ENCODE peak calls at places on chromosomes 13 and 19, in eight cellular contexts. One of them, this sample, is unnamed. For H3K4me1, the result is how much of the 10 kb centered on the place peaks cover.

GRCh38 chr13:77184455-77184854 is 142.4 kb downstream of the MYCBP2 start:
- DNase-seq in adrenal gland: no peak
- DNase-seq in IMR-90: no peak
- DNase-seq in ovary: no peak
- DNase-seq in A549: no peak
- DNase-seq in prostate gland: no peak
- DNase-seq in stomach: no peak
- DNase-seq in esophagus squamous epithelium: no peak
- DNase-seq in this sample: no peak

GRCh38 chr13:27117158-27117557 is 54.5 kb downstream of the USP12 start:
- DNase-seq in A549: no peak
- DNase-seq in ovary: no peak
- DNase-seq in stomach: no peak
- DNase-seq in adrenal gland: no peak
- DNase-seq in esophagus squamous epithelium: no peak
- DNase-seq in prostate gland: no peak
- DNase-seq in IMR-90: peak
- DNase-seq in this sample: no peak

GRCh38 chr19:41997121-41997850 is 3.3 kb upstream of the ATP1A3 start:
- DNase-seq in adrenal gland: peak
- DNase-seq in A549: peak
- DNase-seq in IMR-90: peak
- DNase-seq in esophagus squamous epithelium: no peak
- DNase-seq in ovary: peak
- DNase-seq in prostate gland: peak
- DNase-seq in stomach: peak
- DNase-seq in this sample: no peak

GRCh38 chr13:28031220-28031903 is 42.9 kb upstream of the URAD start:
- DNase-seq in prostate gland: no peak
- DNase-seq in ovary: no peak
- DNase-seq in A549: no peak
- DNase-seq in IMR-90: no peak
- DNase-seq in esophagus squamous epithelium: no peak
- DNase-seq in adrenal gland: peak
- DNase-seq in stomach: no peak
- DNase-seq in this sample: no peak

GRCh38 chr19:47691782-47692181 is 21.4 kb upstream of the EHD2 start:
- DNase-seq in esophagus squamous epithelium: no peak
- DNase-seq in adrenal gland: no peak
- DNase-seq in IMR-90: no peak
- DNase-seq in prostate gland: no peak
- DNase-seq in ovary: no peak
- DNase-seq in A549: no peak
- DNase-seq in stomach: no peak
- DNase-seq in this sample: no peak

GRCh38 chr19:2422951-2423880 is 4.2 kb downstream of the TIMM13 start:
- DNase-seq in IMR-90: no peak
- DNase-seq in esophagus squamous epithelium: no peak
- DNase-seq in A549: no peak
- DNase-seq in prostate gland: no peak
- DNase-seq in ovary: peak
- DNase-seq in stomach: no peak
- DNase-seq in adrenal gland: peak
- DNase-seq in this sample: no peak

GRCh38 chr19:1847684-1848398 is 442 bp downstream of the REXO1 start:
- DNase-seq in adrenal gland: peak
- DNase-seq in esophagus squamous epithelium: no peak
- DNase-seq in IMR-90: peak
- DNase-seq in ovary: no peak
- DNase-seq in A549: no peak
- DNase-seq in stomach: no peak
- DNase-seq in prostate gland: no peak
- DNase-seq in this sample: no peak

GRCh38 chr19:48490980-48491792 is 20.4 kb downstream of the LMTK3 start:
- DNase-seq in ovary: peak
- DNase-seq in IMR-90: no peak
- DNase-seq in esophagus squamous epithelium: no peak
- DNase-seq in prostate gland: no peak
- DNase-seq in A549: peak
- DNase-seq in adrenal gland: no peak
- DNase-seq in stomach: peak
- DNase-seq in this sample: no peak

GRCh38 chr13:110925023-110925608 is 10.2 kb upstream of the ANKRD10 start:
- DNase-seq in ovary: no peak
- DNase-seq in adrenal gland: no peak
- DNase-seq in IMR-90: no peak
- DNase-seq in prostate gland: no peak
- DNase-seq in stomach: no peak
- DNase-seq in A549: no peak
- DNase-seq in esophagus squamous epithelium: no peak
- DNase-seq in this sample: no peak

GRCh38 chr13:112056739-112057433 is 10.1 kb upstream of the SOX1 start:
- DNase-seq in adrenal gland: no peak
- DNase-seq in esophagus squamous epithelium: no peak
- DNase-seq in ovary: no peak
- DNase-seq in stomach: no peak
- DNase-seq in A549: no peak
- DNase-seq in IMR-90: no peak
- DNase-seq in prostate gland: no peak
- DNase-seq in this sample: no peak

GRCh38 chr19:28511655-28512054 is 701.3 kb downstream of the UQCRFS1 start:
- DNase-seq in esophagus squamous epithelium: no peak
- DNase-seq in stomach: no peak
- DNase-seq in prostate gland: no peak
- DNase-seq in adrenal gland: no peak
- DNase-seq in ovary: no peak
- DNase-seq in IMR-90: no peak
- DNase-seq in A549: no peak
- DNase-seq in this sample: no peak

GRCh38 chr13:40109324-40109958 is 454.0 kb downstream of the COG6 start:
- DNase-seq in IMR-90: peak
- DNase-seq in esophagus squamous epithelium: no peak
- DNase-seq in A549: peak
- DNase-seq in ovary: no peak
- DNase-seq in adrenal gland: no peak
- DNase-seq in prostate gland: no peak
- DNase-seq in stomach: no peak
- DNase-seq in this sample: no peak

GRCh38 chr13:114115796-114116195 is 16.6 kb downstream of the RASA3 start:
- DNase-seq in esophagus squamous epithelium: no peak
- DNase-seq in stomach: peak
- DNase-seq in adrenal gland: no peak
- DNase-seq in prostate gland: no peak
- DNase-seq in ovary: peak
- DNase-seq in A549: no peak
- DNase-seq in IMR-90: no peak
- DNase-seq in this sample: no peak

GRCh38 chr13:107299717-107300116 is 731.8 kb upstream of the ARGLU1 start:
- DNase-seq in ovary: no peak
- DNase-seq in stomach: no peak
- DNase-seq in A549: no peak
- DNase-seq in adrenal gland: no peak
- DNase-seq in IMR-90: no peak
- DNase-seq in esophagus squamous epithelium: no peak
- DNase-seq in prostate gland: no peak
- DNase-seq in this sample: no peak

GRCh38 chr19:55651236-55651635 is 3.2 kb downstream of the CCDC106 start:
- DNase-seq in esophagus squamous epithelium: no peak
- DNase-seq in adrenal gland: no peak
- DNase-seq in prostate gland: no peak
- DNase-seq in stomach: no peak
- DNase-seq in IMR-90: no peak
- DNase-seq in ovary: no peak
- DNase-seq in A549: no peak
- DNase-seq in this sample: no peak

GRCh38 chr19:55650602-55651230 is 2.7 kb downstream of the CCDC106 start:
- DNase-seq in stomach: no peak
- DNase-seq in A549: no peak
- DNase-seq in prostate gland: no peak
- DNase-seq in adrenal gland: no peak
- DNase-seq in esophagus squamous epithelium: no peak
- DNase-seq in ovary: no peak
- DNase-seq in IMR-90: no peak
- DNase-seq in this sample: no peak

GRCh38 chr19:55654323-55654832 is 457 bp upstream of the U2AF2 start:
- DNase-seq in IMR-90: peak
- DNase-seq in A549: peak
- DNase-seq in ovary: peak
- DNase-seq in adrenal gland: peak
- DNase-seq in esophagus squamous epithelium: peak
- DNase-seq in prostate gland: peak
- DNase-seq in stomach: peak
- DNase-seq in this sample: peak

GRCh38 chr19:55653651-55654322 is 1.0 kb upstream of the U2AF2 start:
- DNase-seq in adrenal gland: peak
- DNase-seq in stomach: peak
- DNase-seq in IMR-90: peak
- DNase-seq in prostate gland: peak
- DNase-seq in A549: peak
- DNase-seq in esophagus squamous epithelium: peak
- DNase-seq in ovary: peak
- DNase-seq in this sample: peak

GRCh38 chr19:55652311-55653078 is 2.3 kb upstream of the U2AF2 start:
- DNase-seq in esophagus squamous epithelium: no peak
- DNase-seq in adrenal gland: peak
- DNase-seq in IMR-90: no peak
- DNase-seq in stomach: no peak
- DNase-seq in prostate gland: no peak
- DNase-seq in A549: no peak
- DNase-seq in ovary: peak
- DNase-seq in this sample: no peak
- H3K27ac ChIP-seq in esophagus squamous epithelium: peak
- H3K27ac ChIP-seq in adrenal gland: no peak
- H3K27ac ChIP-seq in IMR-90: no peak
- H3K27ac ChIP-seq in stomach: no peak
- H3K27ac ChIP-seq in prostate gland: no peak
- H3K27ac ChIP-seq in A549: peak
- H3K27ac ChIP-seq in ovary: no peak
- H3K27ac ChIP-seq in this sample: no peak

GRCh38 chr19:44204772-44205171 is 7.6 kb upstream of the ZNF227 start:
- DNase-seq in A549: no peak
- DNase-seq in adrenal gland: no peak
- DNase-seq in esophagus squamous epithelium: no peak
- DNase-seq in prostate gland: no peak
- DNase-seq in ovary: no peak
- DNase-seq in stomach: no peak
- DNase-seq in IMR-90: no peak
- DNase-seq in this sample: no peak

GRCh38 chr19:44202974-44203373 is 9.4 kb upstream of the ZNF227 start:
- DNase-seq in IMR-90: no peak
- DNase-seq in A549: no peak
- DNase-seq in esophagus squamous epithelium: no peak
- DNase-seq in adrenal gland: no peak
- DNase-seq in prostate gland: no peak
- DNase-seq in ovary: no peak
- DNase-seq in stomach: no peak
- DNase-seq in this sample: no peak

GRCh38 chr19:44212250-44212864 is at the start of gene ZNF227:
- DNase-seq in prostate gland: peak
- DNase-seq in A549: peak
- DNase-seq in adrenal gland: peak
- DNase-seq in stomach: peak
- DNase-seq in IMR-90: peak
- DNase-seq in esophagus squamous epithelium: peak
- DNase-seq in ovary: peak
- DNase-seq in this sample: peak

GRCh38 chr19:44202470-44202869 is 9.9 kb upstream of the ZNF227 start:
- DNase-seq in ovary: no peak
- DNase-seq in IMR-90: peak
- DNase-seq in prostate gland: no peak
- DNase-seq in adrenal gland: no peak
- DNase-seq in A549: no peak
- DNase-seq in esophagus squamous epithelium: no peak
- DNase-seq in stomach: no peak
- DNase-seq in this sample: no peak

DNA sequence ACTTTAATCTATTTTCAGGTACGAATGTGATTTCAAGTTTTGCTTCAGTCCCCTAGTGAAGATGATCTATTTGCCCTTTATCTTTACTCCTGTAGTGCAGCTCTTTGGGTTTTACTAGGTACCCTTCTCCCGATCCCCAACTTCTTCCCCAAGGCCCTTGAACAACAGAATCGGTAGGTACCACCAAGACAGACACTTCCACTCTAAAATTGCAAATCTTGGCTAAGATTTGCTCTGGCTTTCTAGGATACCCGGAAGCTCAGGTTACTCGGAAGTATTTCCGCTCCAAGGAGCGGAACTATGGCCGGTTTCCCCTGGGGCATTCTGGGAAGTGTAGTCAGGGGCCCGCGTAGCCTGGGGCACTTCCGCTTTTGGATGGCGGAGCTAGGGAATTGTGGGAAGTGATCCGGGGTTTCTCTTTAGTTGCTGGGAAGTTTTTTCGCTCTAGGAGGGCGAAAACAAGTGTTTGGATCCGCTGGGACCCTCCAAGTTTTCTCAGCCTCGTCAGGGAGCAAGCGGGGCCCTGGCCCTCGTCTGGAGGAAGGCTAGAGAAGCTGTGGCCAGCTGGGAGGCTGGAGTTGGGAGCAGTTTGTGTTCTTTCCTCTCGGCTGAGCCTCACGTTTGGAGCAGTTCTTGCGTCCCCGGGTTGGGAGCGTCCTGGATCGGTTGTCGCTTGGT is 5.1 kb upstream of the ZNF227 start:
- DNase-seq in IMR-90: peak
- DNase-seq in A549: peak
- DNase-seq in stomach: peak
- DNase-seq in adrenal gland: peak
- DNase-seq in esophagus squamous epithelium: peak
- DNase-seq in prostate gland: peak
- DNase-seq in ovary: peak
- DNase-seq in this sample: peak
- TF ChIP-seq POLR2A in IMR-90: no peak
- TF ChIP-seq POLR2A in A549: peak
- TF ChIP-seq POLR2A in stomach: no peak
- TF ChIP-seq POLR2A in adrenal gland: no peak
- TF ChIP-seq POLR2A in esophagus squamous epithelium: no peak
- TF ChIP-seq POLR2A in prostate gland: no peak
- TF ChIP-seq POLR2A in ovary: no peak
- TF ChIP-seq POLR2A in this sample: no peak

GRCh38 chr19:8030906-8031305 is 21.7 kb upstream of the CCL25 start:
- DNase-seq in stomach: no peak
- DNase-seq in IMR-90: no peak
- DNase-seq in adrenal gland: no peak
- DNase-seq in ovary: no peak
- DNase-seq in esophagus squamous epithelium: no peak
- DNase-seq in A549: no peak
- DNase-seq in prostate gland: no peak
- DNase-seq in this sample: no peak
- H3K4me1 ChIP-seq in stomach: under half
- H3K4me1 ChIP-seq in IMR-90: under half
- H3K4me1 ChIP-seq in adrenal gland: under half
- H3K4me1 ChIP-seq in ovary: under half
- H3K4me1 ChIP-seq in esophagus squamous epithelium: under half
- H3K4me1 ChIP-seq in A549: under half
- H3K4me1 ChIP-seq in prostate gland: under half
- H3K4me1 ChIP-seq in this sample: under half

DNA sequence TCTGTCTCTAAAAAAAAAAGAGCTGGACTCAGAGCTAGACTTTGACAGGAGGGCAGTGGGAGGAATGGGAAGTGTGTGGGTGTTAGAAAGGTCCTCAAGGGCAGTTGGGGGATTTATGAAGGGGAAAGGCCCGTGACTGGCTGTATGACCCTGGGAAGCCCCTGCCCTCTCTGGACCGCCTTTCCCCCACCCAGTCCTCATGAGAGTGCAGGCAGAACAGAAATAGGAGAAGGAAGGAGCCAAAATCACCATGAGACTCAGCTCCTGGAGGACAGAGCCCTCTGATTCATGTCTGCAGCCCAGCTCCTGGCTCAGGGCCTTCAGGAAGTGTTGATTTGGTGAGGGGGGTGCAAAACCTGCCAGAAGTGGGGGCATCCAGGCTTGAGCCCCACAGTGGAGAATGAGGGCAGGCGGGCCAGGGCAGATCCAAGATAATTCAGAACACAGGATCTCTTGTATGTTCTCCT is 8.7 kb upstream of the SMG9 start:
- DNase-seq in adrenal gland: peak
- DNase-seq in stomach: no peak
- DNase-seq in ovary: no peak
- DNase-seq in IMR-90: peak
- DNase-seq in A549: no peak
- DNase-seq in prostate gland: no peak
- DNase-seq in esophagus squamous epithelium: no peak
- DNase-seq in this sample: no peak
- H3K27ac ChIP-seq in adrenal gland: no peak
- H3K27ac ChIP-seq in stomach: peak
- H3K27ac ChIP-seq in ovary: no peak
- H3K27ac ChIP-seq in IMR-90: peak
- H3K27ac ChIP-seq in A549: peak
- H3K27ac ChIP-seq in prostate gland: no peak
- H3K27ac ChIP-seq in esophagus squamous epithelium: peak
- H3K27ac ChIP-seq in this sample: no peak